ENCODE peak calls at places on chromosomes 7 and 10, in seven cellular contexts. O, I, Z, D, Y, L and W are unnamed samples.

GRCh38 chr7:69932034-69932628 is 333.9 kb downstream of the AUTS2 start:
- DNase-seq in O (no peak), I (no peak), Z (peak; percentile 4), D (no peak), Y (no peak), L (peak; percentile 61), W (peak; percentile 68)

GRCh38 chr7:151626422-151627115 is 106.9 kb upstream of the RHEB start:
- DNase-seq in O (peak; percentile 23), I (peak; percentile 66), Z (no peak), D (no peak), Y (peak; percentile 37), L (peak; percentile 56), W (peak; percentile 78)

GRCh38 chr10:5453749-5454489 is 41.6 kb downstream of the NET1 start:
- DNase-seq in O (no peak), I (no peak), Z (no peak), D (no peak), Y (no peak), L (no peak), W (no peak)

GRCh38 chr7:41030673-41031072 is 672.2 kb downstream of the INHBA start:
- DNase-seq in O (no peak), I (peak; percentile 62), Z (peak; percentile 42), D (no peak), Y (no peak), L (no peak), W (no peak)

GRCh38 chr7:40310213-40310612 is 175.4 kb downstream of the SUGCT start:
- DNase-seq in O (no peak), I (peak; percentile 57), Z (peak; percentile 12), D (no peak), Y (no peak), L (no peak), W (no peak)

GRCh38 chr7:103989785-103990775 is 622 bp upstream of the RELN start:
- DNase-seq in O (peak; percentile 34), I (peak; percentile 11), Z (peak; percentile 47), D (no peak), Y (no peak), L (peak; percentile 86), W (no peak)

GRCh38 chr7:95550546-95550945 is 45.8 kb downstream of the PDK4 start:
- DNase-seq in O (no peak), I (no peak), Z (no peak), D (no peak), Y (no peak), L (no peak), W (no peak)

GRCh38 chr10:78852856-78853255 is 215.9 kb upstream of the ZMIZ1 start:
- DNase-seq in O (no peak), I (peak; percentile 75), Z (peak; percentile 4), D (no peak), Y (no peak), L (no peak), W (peak; percentile 77)

GRCh38 chr10:72095195-72095594 is 6.8 kb upstream of the SPOCK2 start:
- DNase-seq in O (no peak), I (no peak), Z (no peak), D (no peak), Y (no peak), L (no peak), W (no peak)

GRCh38 chr7:112162161-112163020 is 43.8 kb downstream of the DOCK4 start:
- DNase-seq in O (no peak), I (peak; percentile 58), Z (peak; percentile 58), D (no peak), Y (peak; percentile 2), L (peak; percentile 54), W (no peak)

GRCh38 chr7:112160771-112161150 is 45.4 kb downstream of the DOCK4 start:
- DNase-seq in O (no peak), I (no peak), Z (no peak), D (no peak), Y (no peak), L (no peak), W (no peak)

GRCh38 chr7:112163021-112163310 is 43.2 kb downstream of the DOCK4 start:
- DNase-seq in O (no peak), I (no peak), Z (no peak), D (no peak), Y (no peak), L (no peak), W (no peak)

GRCh38 chr7:112160130-112160770 is 45.9 kb downstream of the DOCK4 start:
- DNase-seq in O (no peak), I (peak; percentile 66), Z (peak; percentile 61), D (no peak), Y (no peak), L (peak; percentile 43), W (no peak)

GRCh38 chr7:112161253-112162160 is 44.7 kb downstream of the DOCK4 start:
- DNase-seq in O (no peak), I (no peak), Z (no peak), D (no peak), Y (no peak), L (no peak), W (no peak)
- H3K4me2 ChIP-seq in O (no peak overlapping the region), I (peak overlapping the region; percentile 39), Z (no peak overlapping the region), D (no peak overlapping the region), Y (no peak overlapping the region), L (peak overlapping the region; percentile 67), W (no peak overlapping the region)

GRCh38 chr7:67653856-67654442 is 657.3 kb downstream of the TYW1 start:
- DNase-seq in O (no peak), I (no peak), Z (no peak), D (no peak), Y (no peak), L (no peak), W (no peak)

GRCh38 chr7:67659066-67659465 is 662.4 kb downstream of the TYW1 start:
- DNase-seq in O (no peak), I (no peak), Z (no peak), D (no peak), Y (no peak), L (no peak), W (no peak)

DNA sequence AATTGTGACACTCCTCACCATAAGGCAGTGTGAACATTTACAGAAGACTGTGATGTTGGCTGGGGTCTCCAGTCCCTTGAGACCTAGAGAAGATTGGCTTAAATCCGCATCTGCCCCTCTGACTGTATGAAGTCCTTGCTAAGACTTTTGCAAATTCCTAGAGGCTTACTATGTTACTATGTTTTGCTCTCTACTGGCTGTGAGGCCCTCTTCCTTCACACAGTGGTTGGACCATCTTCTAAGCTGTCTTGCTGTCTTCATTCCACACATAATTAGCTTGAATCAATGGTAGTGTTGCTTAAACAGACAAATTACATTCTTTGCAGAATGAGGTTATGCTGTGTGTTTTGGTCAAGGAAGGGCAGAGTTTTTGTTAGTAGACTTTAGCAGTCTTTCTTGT is 658.0 kb downstream of the TYW1 start:
- DNase-seq in O (no peak), I (no peak), Z (no peak), D (no peak), Y (no peak), L (no peak), W (no peak)
- H3K4me2 ChIP-seq in O (no peak overlapping the region), I (no peak overlapping the region), Z (no peak overlapping the region), D (no peak overlapping the region), Y (no peak overlapping the region), L (no peak overlapping the region), W (no peak overlapping the region)

DNA sequence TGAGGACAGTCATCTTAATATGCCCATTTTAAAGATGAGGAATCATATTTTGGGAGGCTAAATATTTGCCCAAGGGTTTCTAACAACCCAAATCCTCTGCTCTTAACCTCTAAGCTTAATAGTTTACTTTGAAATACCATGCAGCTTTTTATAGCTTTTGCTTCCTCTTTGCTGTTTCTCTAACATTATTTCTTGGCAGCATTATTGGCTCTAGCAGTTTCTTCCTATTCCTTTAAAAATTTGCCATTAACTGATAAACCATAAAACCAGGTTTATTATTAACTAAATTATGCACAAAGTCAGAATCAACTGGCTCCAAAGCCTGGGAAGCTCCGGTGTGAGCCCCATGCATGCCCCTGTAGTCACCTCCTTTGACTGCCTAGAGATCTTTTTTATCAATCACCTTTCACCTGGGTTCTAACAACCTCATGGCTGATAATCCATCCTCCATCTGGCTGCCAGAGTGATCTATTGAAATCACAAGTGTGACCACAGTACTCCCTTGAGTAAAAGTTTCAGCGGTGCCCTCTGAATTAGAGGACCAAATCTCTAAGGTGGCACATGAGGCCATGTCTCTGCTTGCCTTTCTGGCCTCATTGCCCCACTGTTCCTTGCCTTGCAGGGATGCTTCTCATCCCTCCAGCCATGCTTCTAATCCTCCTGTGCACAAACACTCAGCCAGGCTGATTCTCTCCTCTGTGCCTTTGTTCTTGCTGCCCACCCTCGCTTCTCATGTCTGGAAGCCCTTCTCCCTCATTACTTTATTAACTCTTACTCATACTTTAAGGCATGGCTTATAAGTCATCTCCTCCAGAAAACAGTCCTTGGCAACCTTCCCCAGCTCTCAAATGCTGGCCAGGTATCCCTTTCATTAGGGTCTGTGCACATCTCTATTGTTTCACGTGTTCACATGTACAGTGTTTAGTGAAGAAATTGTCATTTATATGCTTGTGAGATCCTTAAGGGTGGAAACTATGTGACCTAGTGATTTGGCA is 62.6 kb downstream of the ITGB8 start:
- DNase-seq in O (no peak), I (peak; percentile 81), Z (no peak), D (peak; percentile 8), Y (no peak), L (no peak), W (no peak)
- H3K4me2 ChIP-seq in O (no peak overlapping the region), I (peak overlapping the region; percentile 74), Z (no peak overlapping the region), D (no peak overlapping the region), Y (no peak overlapping the region), L (no peak overlapping the region), W (no peak overlapping the region)

DNA sequence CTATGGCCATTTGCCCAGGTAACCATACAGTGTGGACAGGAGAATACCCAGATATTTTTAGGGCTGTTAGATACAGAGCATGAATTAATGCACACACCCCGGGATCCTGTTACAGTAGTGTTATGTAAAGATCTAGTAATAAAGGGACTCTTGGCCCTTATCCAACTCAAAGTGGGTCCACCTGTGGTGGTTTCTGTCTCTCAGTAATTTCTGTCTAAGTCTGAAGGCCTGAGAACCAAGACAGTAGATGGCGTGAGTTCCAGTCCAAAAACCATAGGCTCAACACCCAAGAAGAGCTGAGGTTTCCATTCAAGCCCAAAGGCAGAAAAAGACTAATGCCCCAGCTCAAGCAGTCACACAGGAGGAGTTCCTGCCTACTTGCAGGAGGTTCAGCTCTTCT is 277.7 kb downstream of the ZEB1 start:
- DNase-seq in O (no peak), I (no peak), Z (no peak), D (no peak), Y (no peak), L (no peak), W (no peak)
- H3K4me2 ChIP-seq in O (no peak overlapping the region), I (no peak overlapping the region), Z (no peak overlapping the region), D (no peak overlapping the region), Y (no peak overlapping the region), L (no peak overlapping the region), W (no peak overlapping the region)

DNA sequence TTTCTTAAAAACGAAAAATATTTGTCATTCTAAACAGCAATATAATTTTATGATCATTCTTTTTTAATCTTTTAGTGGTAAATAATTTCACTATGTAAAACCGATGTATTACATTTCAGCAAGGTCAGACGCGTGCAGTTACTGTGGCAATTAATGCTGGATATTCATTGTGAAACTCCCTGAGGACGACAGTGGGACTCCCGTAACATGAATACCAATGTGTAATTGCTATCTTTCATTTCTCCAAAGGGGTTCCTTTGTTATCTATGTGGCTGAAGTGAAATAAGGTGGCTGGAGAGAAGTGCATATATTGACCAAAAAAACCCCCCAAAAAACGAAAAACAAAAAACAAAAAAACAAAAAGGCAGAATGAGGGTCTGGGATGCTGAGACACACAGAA is 161.6 kb downstream of the RAPGEF5 start:
- DNase-seq in O (no peak), I (no peak), Z (no peak), D (peak; percentile 20), Y (no peak), L (no peak), W (no peak)
- H3K4me2 ChIP-seq in O (no peak overlapping the region), I (no peak overlapping the region), Z (no peak overlapping the region), D (no peak overlapping the region), Y (no peak overlapping the region), L (no peak overlapping the region), W (no peak overlapping the region)

GRCh38 chr7:79868010-79868409 is 266.6 kb upstream of the GNAI1 start:
- DNase-seq in O (peak; percentile 27), I (no peak), Z (peak; percentile 12), D (no peak), Y (no peak), L (no peak), W (no peak)
- H3K4me2 ChIP-seq in O (peak overlapping the region; percentile 12), I (no peak overlapping the region), Z (peak overlapping the region; percentile 64), D (no peak overlapping the region), Y (peak overlapping the region; percentile 29), L (peak overlapping the region; percentile 17), W (no peak overlapping the region)